ENCODE peak calls at places on chromosomes 6 and 20, in nine cellular contexts. F is AG10803, W is RWPE1, O is uterus, Z is cardiac fibroblast, H is lower lobe of right lung, V is endodermal cell, L is psoas muscle, Q is spleen. G is an unnamed sample.

GRCh38 chr6:41940759-41941279 is 789 bp downstream of the CCND3 start:
- DNase-seq in F (no peak), V (peak; percentile 78), Z (peak; percentile 37), O (peak; percentile 39), H (peak; percentile 70), L (peak; percentile 54), W (peak; percentile 45), Q (peak; percentile 89), G (peak; percentile 62)

GRCh38 chr20:58195047-58195446 is 33.4 kb downstream of the ANKRD60 start:
- DNase-seq in W (no peak), O (no peak), F (no peak), V (no peak), H (no peak), Z (no peak), L (no peak), Q (no peak), G (no peak)

GRCh38 chr20:60224914-60225313 is 266.7 kb downstream of the CDH26 start:
- DNase-seq in H (no peak), Z (peak; percentile 39), V (peak; percentile 86), L (no peak), Q (no peak), O (no peak), W (no peak), F (peak; percentile 13), G (peak; percentile 36)

GRCh38 chr6:82783587-82784253 is 281.9 kb downstream of the UBE3D start:
- DNase-seq in O (no peak), L (no peak), Q (no peak), V (peak; percentile 61), F (no peak), Z (no peak), W (no peak), H (no peak), G (no peak)

GRCh38 chr20:8385247-8385646 is 253.2 kb downstream of the PLCB1 start:
- DNase-seq in O (no peak), Z (peak; percentile 82), V (peak; percentile 84), F (peak; percentile 84), Q (no peak), L (peak; percentile 11), H (no peak), W (no peak), G (no peak)

GRCh38 chr6:37319856-37320255 is 33.9 kb upstream of the RNF8 start:
- DNase-seq in F (peak; percentile 44), Z (no peak), L (no peak), O (no peak), V (no peak), Q (no peak), W (no peak), H (no peak), G (no peak)

GRCh38 chr6:133128191-133128590 is 113.0 kb upstream of the EYA4 start:
- DNase-seq in Z (peak; percentile 1), V (no peak), W (no peak), F (no peak), L (no peak), H (no peak), Q (no peak), O (no peak), G (no peak)

GRCh38 chr6:103983860-103984259 is 875.9 kb downstream of the HACE1 start:
- DNase-seq in W (no peak), Z (peak; percentile 69), H (no peak), O (no peak), F (no peak), L (no peak), V (no peak), Q (no peak), G (no peak)

GRCh38 chr6:74607934-74608333 is 597.9 kb downstream of the COL12A1 start:
- DNase-seq in L (no peak), H (no peak), V (no peak), Z (peak; percentile 50), F (no peak), Q (no peak), O (no peak), W (no peak), G (no peak)

GRCh38 chr6:74606488-74607135 is 599.2 kb downstream of the COL12A1 start:
- DNase-seq in Z (peak; percentile 98), H (no peak), Q (no peak), L (no peak), O (peak; percentile 22), V (no peak), W (peak; percentile 76), F (peak; percentile 97), G (peak; percentile 4)

GRCh38 chr6:74605942-74606341 is 599.9 kb downstream of the COL12A1 start:
- DNase-seq in F (no peak), Q (no peak), Z (peak; percentile 44), W (no peak), L (no peak), H (no peak), O (no peak), V (no peak), G (no peak)

GRCh38 chr6:74609857-74610256 is 596.0 kb downstream of the COL12A1 start:
- DNase-seq in W (no peak), Q (no peak), H (no peak), Z (peak; percentile 73), L (no peak), O (no peak), V (no peak), F (peak; percentile 31), G (no peak)

DNA sequence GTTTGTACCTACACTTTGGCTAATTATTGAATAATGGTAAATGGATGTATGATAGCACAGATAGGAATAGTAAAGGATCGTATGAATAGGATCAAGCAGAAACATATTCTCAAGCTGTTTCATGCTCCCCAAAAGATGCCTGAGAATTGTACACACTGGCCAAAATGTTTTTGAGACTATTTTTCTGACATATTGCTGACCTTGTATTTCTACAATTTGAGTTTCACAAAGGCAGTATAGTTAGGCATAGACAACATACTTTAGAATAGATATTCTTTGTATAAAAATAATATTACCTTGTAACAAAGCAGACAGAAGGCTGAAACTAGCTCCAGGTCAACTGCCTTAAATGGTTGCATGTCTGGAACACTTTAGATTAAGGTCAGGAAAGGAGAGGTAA is 598.4 kb downstream of the COL12A1 start:
- DNase-seq in F (no peak), Z (no peak), V (no peak), Q (no peak), H (no peak), O (no peak), L (no peak), W (no peak), G (no peak)
- TF ChIP-seq CTCF in F (no peak), Z (no peak), V (no peak), Q (no peak), H (no peak), O (no peak), L (no peak), W (no peak), G (no peak)

GRCh38 chr20:47506335-47506734 is 4.6 kb downstream of the NCOA3 start:
- DNase-seq in O (no peak), W (no peak), Q (no peak), V (peak; percentile 11), Z (no peak), H (no peak), F (no peak), L (no peak), G (no peak)
- TF ChIP-seq CTCF in O (no peak), W (no peak), Q (no peak), V (no peak), Z (no peak), H (no peak), F (no peak), L (no peak), G (no peak)

GRCh38 chr6:134830945-134831344 is 119.0 kb downstream of the ALDH8A1 start:
- DNase-seq in L (no peak), Z (no peak), O (no peak), W (no peak), F (no peak), Q (no peak), H (no peak), V (no peak), G (peak; percentile 22)

GRCh38 chr6:134830194-134830593 is 119.7 kb downstream of the ALDH8A1 start:
- DNase-seq in V (no peak), H (no peak), W (no peak), L (no peak), Q (no peak), Z (no peak), F (peak; percentile 51), O (no peak), G (no peak)

GRCh38 chr6:134828641-134829040 is 121.3 kb downstream of the ALDH8A1 start:
- DNase-seq in O (no peak), W (no peak), L (no peak), V (no peak), F (no peak), H (no peak), Q (no peak), Z (no peak), G (no peak)

GRCh38 chr6:134823635-134824034 is 126.3 kb downstream of the ALDH8A1 start:
- DNase-seq in O (no peak), L (no peak), W (no peak), V (no peak), Q (no peak), F (no peak), H (no peak), Z (no peak), G (no peak)

GRCh38 chr6:134826889-134827737 is 122.8 kb downstream of the ALDH8A1 start:
- DNase-seq in H (no peak), W (peak; percentile 60), O (peak; percentile 80), F (peak; percentile 100), V (no peak), L (peak; percentile 92), Z (peak; percentile 89), Q (no peak), G (no peak)
- TF ChIP-seq CTCF in H (no peak), W (peak; percentile 55), O (no peak), F (peak; percentile 47), V (no peak), L (peak; percentile 11), Z (peak; percentile 18), Q (no peak), G (no peak)

GRCh38 chr6:126661646-126662045 is 321.7 kb downstream of the CENPW start:
- DNase-seq in Z (peak; percentile 92), W (no peak), O (no peak), L (no peak), Q (no peak), H (no peak), V (no peak), F (peak; percentile 91), G (no peak)

GRCh38 chr6:126660376-126660775 is 320.5 kb downstream of the CENPW start:
- DNase-seq in Q (no peak), Z (no peak), H (no peak), O (no peak), F (no peak), V (no peak), L (no peak), W (no peak), G (no peak)

GRCh38 chr6:126662966-126663365 is 323.1 kb downstream of the CENPW start:
- DNase-seq in Q (no peak), Z (no peak), L (no peak), W (no peak), O (no peak), V (no peak), H (no peak), F (peak; percentile 21), G (no peak)

DNA sequence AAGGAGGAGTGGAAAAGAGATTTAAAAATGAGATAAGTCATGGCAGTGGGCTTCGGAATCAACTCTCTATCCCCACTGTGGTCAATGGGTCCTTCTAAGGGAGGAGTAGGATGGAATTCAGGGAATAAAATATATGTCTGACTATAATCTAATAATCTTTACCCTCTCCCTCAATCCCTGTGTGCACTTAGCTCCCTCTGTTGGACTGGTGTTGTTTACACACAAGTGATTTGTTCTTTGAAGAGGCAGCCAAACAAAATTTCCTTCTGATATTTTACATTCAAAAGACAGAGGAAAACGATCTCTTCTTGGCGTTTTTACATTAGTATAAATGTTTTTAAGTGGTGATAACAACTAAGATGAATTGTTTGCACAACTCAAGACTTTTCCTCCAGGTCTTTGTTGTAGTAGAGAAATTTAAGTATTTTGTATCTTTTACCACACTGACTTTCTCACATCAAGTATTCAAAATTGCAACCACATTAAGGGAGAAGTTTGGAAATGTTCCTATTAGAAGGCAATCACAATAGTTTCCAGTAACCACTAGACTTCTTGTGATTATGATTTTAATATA is 317.7 kb downstream of the CENPW start:
- DNase-seq in W (peak; percentile 10), O (no peak), Q (no peak), L (no peak), H (no peak), F (peak; percentile 47), Z (peak; percentile 71), V (peak; percentile 49), G (peak; percentile 18)
- TF ChIP-seq CTCF in W (peak; percentile 35), O (peak; percentile 30), Q (no peak), L (no peak), H (peak; percentile 32), F (peak; percentile 68), Z (peak; percentile 72), V (peak; percentile 74), G (peak; percentile 30)

G was measured in Calu3.